ENCODE peak calls at places on chromosomes 13 and 19, in six cellular contexts. P, D, Y, C, B and O are unnamed samples.

GRCh38 chr19:52691737-52692136 is 43.1 kb downstream of the ZNF611 start:
- DNase-seq in P (no peak), D (peak; percentile 26), Y (no peak), C (no peak), B (no peak), O (no peak)

GRCh38 chr13:48571121-48571901 is 38.4 kb upstream of the RCBTB2 start:
- DNase-seq in P (no peak), D (no peak), Y (no peak), C (no peak), B (no peak), O (no peak)

GRCh38 chr13:89221557-89222158 is 1550.5 kb downstream of the SLITRK5 start:
- DNase-seq in P (no peak), D (no peak), Y (no peak), C (no peak), B (no peak), O (no peak)

GRCh38 chr19:23981863-23982262 is 67.2 kb downstream of the ZNF726 start:
- DNase-seq in P (no peak), D (no peak), Y (no peak), C (no peak), B (no peak), O (no peak)

GRCh38 chr13:30806784-30807183 is 71.4 kb downstream of the ALOX5AP start:
- DNase-seq in P (no peak), D (no peak), Y (no peak), C (no peak), B (no peak), O (no peak)

GRCh38 chr13:40987606-40988280 is 31.4 kb downstream of the ELF1 start:
- DNase-seq in P (no peak), D (no peak), Y (no peak), C (no peak), B (no peak), O (no peak)

GRCh38 chr13:20782116-20782708 is 8.5 kb upstream of the EEF1AKMT1 start:
- DNase-seq in P (no peak), D (peak; percentile 12), Y (no peak), C (no peak), B (no peak), O (no peak)

GRCh38 chr19:33859016-33859415 is 62.3 kb downstream of the KCTD15 start:
- DNase-seq in P (no peak), D (no peak), Y (no peak), C (no peak), B (no peak), O (no peak)

GRCh38 chr19:39679056-39679790 is 23.5 kb downstream of the LGALS16 start:
- DNase-seq in P (no peak), D (peak; percentile 51), Y (no peak), C (peak; percentile 61), B (no peak), O (peak; percentile 58)

GRCh38 chr19:2627319-2627829 is 75.1 kb downstream of the GNG7 start:
- DNase-seq in P (peak; percentile 92), D (no peak), Y (no peak), C (peak; percentile 55), B (no peak), O (no peak)

GRCh38 chr19:12365094-12365371 is 450 bp downstream of the ZNF442 start:
- DNase-seq in P (no peak), D (peak; percentile 53), Y (no peak), C (no peak), B (no peak), O (no peak)

GRCh38 chr13:101916108-101916757 is 463.8 kb downstream of the ITGBL1 start:
- DNase-seq in P (no peak), D (peak; percentile 17), Y (peak; percentile 91), C (no peak), B (no peak), O (peak; percentile 19)

GRCh38 chr19:38057954-38058690 is 151.1 kb downstream of the SIPA1L3 start:
- DNase-seq in P (no peak), D (no peak), Y (peak; percentile 61), C (no peak), B (no peak), O (no peak)

GRCh38 chr19:46951236-46951986 is 68.2 kb upstream of the NPAS1 start:
- DNase-seq in P (peak; percentile 37), D (no peak), Y (no peak), C (no peak), B (peak; percentile 26), O (no peak)

GRCh38 chr19:30001794-30002193 is 59.8 kb downstream of the URI1 start:
- DNase-seq in P (no peak), D (no peak), Y (no peak), C (no peak), B (no peak), O (no peak)

GRCh38 chr19:35216833-35217707 is 11.5 kb downstream of the FAM187B start:
- DNase-seq in P (no peak), D (no peak), Y (peak; percentile 68), C (no peak), B (no peak), O (no peak)

GRCh38 chr13:19153782-19154450 is 27.7 kb downstream of the TUBA3C start:
- DNase-seq in P (no peak), D (no peak), Y (no peak), C (peak; percentile 7), B (no peak), O (peak; percentile 18)

GRCh38 chr19:46181386-46181774 is 33.3 kb downstream of the IGFL2 start:
- DNase-seq in P (no peak), D (no peak), Y (peak; percentile 23), C (peak; percentile 3), B (no peak), O (no peak)